ENCODE peak calls at places on chromosomes 3 and 15, in nine cellular contexts. T, N, A, J, S, P, G, Y and E are unnamed samples.

GRCh38 chr15:39874890-39875549 is 45.0 kb downstream of the GPR176 start:
- DNase-seq in G (peak), Y (peak), P (no peak), J (peak), S (peak), N (no peak), T (peak), A (no peak), E (no peak)

GRCh38 chr3:17355591-17355990 is 386.8 kb downstream of the TBC1D5 start:
- DNase-seq in T (peak), J (no peak), N (no peak), A (no peak), Y (no peak), P (no peak), G (peak), S (no peak), E (no peak)

GRCh38 chr3:33046521-33046920 is 50.4 kb downstream of the GLB1 start:
- DNase-seq in Y (no peak), A (no peak), T (no peak), G (no peak), J (no peak), S (no peak), N (no peak), P (no peak), E (no peak)

GRCh38 chr3:56365905-56366640 is 102.2 kb downstream of the ERC2 start:
- DNase-seq in J (no peak), P (no peak), T (no peak), A (no peak), S (no peak), N (no peak), G (no peak), Y (no peak), E (no peak)

GRCh38 chr3:184582583-184582982 is 21.0 kb downstream of the EPHB3 start:
- DNase-seq in P (no peak), Y (no peak), J (no peak), G (no peak), S (no peak), N (no peak), A (peak), T (no peak), E (no peak)

GRCh38 chr3:113839551-113839950 is 963 bp downstream of the GRAMD1C start:
- DNase-seq in T (no peak), P (no peak), N (no peak), Y (no peak), S (no peak), G (no peak), A (no peak), J (no peak), E (no peak)

GRCh38 chr3:44021646-44022594 is 219.8 kb upstream of the TOPAZ1 start:
- DNase-seq in N (no peak), G (no peak), S (no peak), T (no peak), J (peak), A (no peak), Y (peak), P (no peak), E (no peak)

GRCh38 chr3:111610189-111610588 is 15.0 kb upstream of the ZBED2 start:
- DNase-seq in N (no peak), J (no peak), G (peak), S (no peak), P (no peak), Y (no peak), A (no peak), T (peak), E (no peak)

GRCh38 chr15:73233623-73234022 is 135.1 kb downstream of the HCN4 start:
- DNase-seq in A (no peak), S (no peak), T (no peak), Y (no peak), P (no peak), N (no peak), G (peak), J (no peak), E (no peak)

GRCh38 chr3:39148116-39149058 is 5.0 kb downstream of the CSRNP1 start:
- DNase-seq in A (no peak), P (no peak), N (no peak), S (peak), T (no peak), G (peak), J (peak), Y (no peak), E (no peak)

GRCh38 chr3:89173546-89173945 is 66.1 kb downstream of the EPHA3 start:
- DNase-seq in G (no peak), N (no peak), S (no peak), Y (no peak), P (no peak), T (no peak), J (no peak), A (no peak), E (no peak)

GRCh38 chr15:51492528-51492927 is 130.0 kb downstream of the DMXL2 start:
- DNase-seq in A (no peak), Y (no peak), S (peak), P (no peak), N (no peak), J (no peak), T (no peak), G (no peak), E (no peak)

GRCh38 chr3:10702961-10703740 is 112.9 kb upstream of the SLC6A11 start:
- DNase-seq in J (peak), S (no peak), P (no peak), Y (peak), A (no peak), N (no peak), T (no peak), G (peak), E (no peak)

GRCh38 chr15:80456517-80457497 is 52.6 kb downstream of the ARNT2 start:
- DNase-seq in N (no peak), J (no peak), A (no peak), G (no peak), P (no peak), S (peak), Y (no peak), T (no peak), E (no peak)

GRCh38 chr3:156131241-156131640 is 10.9 kb downstream of the KCNAB1 start:
- DNase-seq in A (no peak), N (no peak), P (no peak), J (no peak), G (no peak), T (no peak), S (no peak), Y (no peak), E (no peak)

GRCh38 chr15:60128710-60129109 is 124.6 kb downstream of the FOXB1 start:
- DNase-seq in G (no peak), P (no peak), A (no peak), N (no peak), T (no peak), Y (no peak), S (no peak), J (no peak), E (no peak)

GRCh38 chr15:67413770-67414429 is 107.0 kb upstream of the C15orf61 start:
- DNase-seq in S (peak), T (peak), A (no peak), P (no peak), G (peak), J (no peak), Y (no peak), N (no peak), E (no peak)

GRCh38 chr3:109050591-109051167 is 67.3 kb downstream of the MORC1 start:
- DNase-seq in Y (peak), A (no peak), G (peak), S (peak), J (no peak), P (no peak), N (no peak), T (peak), E (no peak)

GRCh38 chr15:85795669-85796305 is 1.1 kb upstream of the KLHL25 start:
- DNase-seq in A (no peak), P (no peak), T (no peak), G (no peak), N (no peak), S (no peak), Y (no peak), J (no peak), E (no peak)

GRCh38 chr3:122773856-122774535 is 19.6 kb downstream of the HSPBAP1 start:
- DNase-seq in J (no peak), P (no peak), N (no peak), T (no peak), A (no peak), Y (no peak), S (no peak), G (no peak), E (no peak)

GRCh38 chr3:57890874-57891273 is 117.3 kb upstream of the FLNB start:
- DNase-seq in P (no peak), G (no peak), T (no peak), J (no peak), S (no peak), N (no peak), A (no peak), Y (no peak), E (no peak)

GRCh38 chr15:77617507-77618285 is 15.0 kb downstream of the LINGO1 start:
- DNase-seq in P (no peak), Y (no peak), J (peak), G (peak), A (no peak), N (no peak), T (peak), S (peak), E (no peak)

GRCh38 chr3:43995929-43996378 is 245.7 kb upstream of the TOPAZ1 start:
- DNase-seq in S (no peak), A (no peak), J (no peak), G (no peak), Y (no peak), T (no peak), P (peak), N (no peak), E (no peak)

GRCh38 chr15:31361764-31362120 is 35.1 kb downstream of the KLF13 start:
- DNase-seq in T (peak), Y (no peak), A (no peak), N (no peak), S (no peak), P (no peak), J (no peak), G (no peak), E (no peak)

GRCh38 chr3:8548502-8549300 is 47.1 kb downstream of the LMCD1 start:
- DNase-seq in Y (no peak), S (no peak), J (no peak), P (no peak), N (no peak), G (no peak), A (no peak), T (no peak), E (no peak)

GRCh38 chr3:194941956-194942483 is 256.3 kb downstream of the FAM43A start:
- DNase-seq in T (no peak), G (no peak), N (no peak), A (no peak), P (no peak), Y (no peak), S (no peak), J (no peak), E (no peak)

GRCh38 chr3:144963810-144964209 is 992.2 kb downstream of the DIPK2A start:
- DNase-seq in S (no peak), A (no peak), N (no peak), T (no peak), J (no peak), G (no peak), P (no peak), Y (no peak), E (no peak)

GRCh38 chr3:105837143-105837740 is 31.6 kb downstream of the CBLB start:
- DNase-seq in Y (no peak), A (no peak), G (no peak), J (no peak), S (no peak), P (no peak), N (no peak), T (no peak), E (no peak)

GRCh38 chr3:122410639-122411038 is 5.2 kb downstream of the WDR5B start:
- DNase-seq in G (peak), J (no peak), A (no peak), S (no peak), Y (no peak), P (no peak), N (no peak), T (no peak), E (no peak)

GRCh38 chr3:31384117-31384516 is 148.6 kb upstream of the STT3B start:
- DNase-seq in S (no peak), Y (no peak), P (no peak), J (no peak), N (no peak), T (no peak), G (no peak), A (no peak), E (no peak)

GRCh38 chr3:141456328-141456689 is 30.5 kb upstream of the RASA2 start:
- DNase-seq in A (no peak), S (no peak), J (no peak), T (no peak), N (no peak), P (no peak), Y (no peak), G (peak), E (no peak)

GRCh38 chr3:141455603-141456327 is 31.1 kb upstream of the RASA2 start:
- DNase-seq in A (no peak), J (no peak), P (no peak), N (no peak), S (no peak), T (no peak), G (no peak), Y (no peak), E (no peak)

GRCh38 chr3:141460097-141460704 is 26.6 kb upstream of the RASA2 start:
- DNase-seq in A (peak), Y (peak), G (peak), P (peak), J (peak), T (peak), S (peak), N (peak), E (peak)

GRCh38 chr3:141457624-141458236 is 29.1 kb upstream of the RASA2 start:
- DNase-seq in G (peak), Y (no peak), T (no peak), A (no peak), S (peak), P (no peak), J (no peak), N (no peak), E (no peak)

DNA sequence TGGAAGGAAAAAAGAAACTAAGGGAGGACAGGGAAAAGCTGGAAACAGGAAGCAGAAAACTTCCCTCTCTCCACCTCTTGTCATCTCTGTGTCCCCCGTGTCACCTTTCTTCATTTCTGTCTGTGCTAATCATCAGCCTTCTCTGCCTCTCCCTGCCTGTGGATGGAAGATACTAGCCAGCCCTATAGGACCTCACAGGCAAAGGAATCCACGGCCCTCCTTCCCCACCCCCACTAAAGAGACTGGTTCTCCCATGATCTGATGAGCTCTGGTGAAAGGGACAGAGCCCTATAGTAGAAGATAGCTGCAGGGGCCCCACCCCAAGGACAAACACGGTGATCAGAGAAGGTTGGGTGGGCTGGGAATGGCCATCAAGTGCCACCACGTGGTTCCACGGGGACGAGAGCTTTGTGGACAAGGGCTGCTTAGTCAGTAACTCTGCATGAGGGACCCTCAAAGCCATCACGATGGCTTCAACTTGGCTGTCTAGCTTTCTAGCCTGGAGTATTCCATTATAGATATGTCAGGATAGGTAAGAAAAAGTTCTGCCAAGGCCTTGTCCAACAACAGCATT is 27.8 kb upstream of the RASA2 start:
- DNase-seq in T (no peak), P (no peak), N (no peak), J (no peak), G (no peak), S (no peak), A (no peak), Y (no peak), E (no peak)
- TF ChIP-seq CTCF in T (no peak), P (no peak), N (no peak), J (no peak), G (no peak), S (no peak), A (no peak), Y (no peak), E (no peak)

DNA sequence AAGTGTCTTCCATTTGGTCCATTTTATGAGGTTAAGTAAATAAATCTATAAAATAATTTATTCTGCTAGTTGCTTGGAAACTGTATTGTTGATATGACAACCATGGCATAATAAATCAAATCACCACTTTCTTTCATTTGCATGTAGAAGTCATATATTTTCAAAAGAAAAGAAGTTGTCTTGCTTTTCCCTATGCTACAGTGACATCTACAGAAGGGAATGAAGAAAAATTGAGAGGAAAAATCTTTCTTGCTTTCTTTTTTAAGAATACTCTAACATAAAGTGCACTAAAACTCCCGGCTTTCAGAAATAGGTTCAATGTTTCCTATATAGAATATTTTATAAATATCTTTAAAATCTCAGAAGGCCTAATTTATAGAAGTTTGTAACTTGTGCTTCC is 228.4 kb downstream of the ZBBX start:
- DNase-seq in Y (no peak), P (no peak), N (no peak), G (no peak), S (no peak), J (no peak), A (no peak), T (no peak), E (no peak)
- TF ChIP-seq CTCF in Y (no peak), P (no peak), N (no peak), G (no peak), S (peak), J (no peak), A (peak), T (peak), E (no peak)

GRCh38 chr3:14558029-14558428 is 17.9 kb upstream of the GRIP2 start:
- DNase-seq in Y (no peak), J (no peak), A (no peak), G (no peak), T (no peak), S (no peak), N (no peak), P (no peak), E (no peak)
- TF ChIP-seq CTCF in Y (no peak), J (no peak), A (no peak), G (no peak), T (no peak), S (no peak), N (no peak), P (no peak), E (no peak)

GRCh38 chr3:47408839-47409229 is 28.0 kb downstream of the PTPN23 start:
- DNase-seq in G (no peak), S (no peak), P (no peak), Y (no peak), J (no peak), T (no peak), A (no peak), N (no peak), E (no peak)

GRCh38 chr3:47407896-47408838 is 27.3 kb downstream of the PTPN23 start:
- DNase-seq in T (no peak), S (no peak), A (no peak), J (no peak), Y (no peak), P (no peak), N (no peak), G (peak), E (no peak)

GRCh38 chr3:47405820-47406761 is 25.3 kb downstream of the PTPN23 start:
- DNase-seq in T (peak), N (no peak), S (no peak), Y (no peak), A (no peak), J (no peak), P (no peak), G (peak), E (no peak)

GRCh38 chr3:47404955-47405790 is 24.4 kb downstream of the PTPN23 start:
- DNase-seq in G (no peak), A (peak), Y (no peak), S (no peak), P (no peak), J (no peak), T (peak), N (no peak), E (no peak)

DNA sequence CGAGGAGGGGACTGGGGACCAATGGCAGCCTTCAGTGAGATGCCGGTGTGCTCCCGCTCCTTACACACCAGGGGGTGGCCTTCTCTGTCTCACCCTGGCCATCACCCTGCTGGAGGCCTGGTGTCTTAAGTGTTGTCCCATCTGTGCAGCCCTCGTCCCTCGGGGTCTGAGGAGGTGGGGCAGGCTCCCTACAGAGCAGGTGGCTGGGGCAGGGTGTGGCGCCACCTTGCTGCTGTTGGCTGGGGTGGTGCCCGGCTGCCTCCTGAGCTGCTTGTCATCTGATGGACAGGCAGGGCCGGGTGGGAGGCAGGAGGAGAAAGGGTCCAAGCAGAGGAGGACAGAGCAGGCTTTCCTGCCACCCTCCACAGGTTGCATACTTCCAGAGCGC is 25.9 kb downstream of the PTPN23 start:
- DNase-seq in S (no peak), A (no peak), J (no peak), N (no peak), T (no peak), Y (no peak), G (no peak), P (no peak), E (no peak)
- TF ChIP-seq CTCF in S (peak), A (no peak), J (no peak), N (no peak), T (no peak), Y (no peak), G (peak), P (no peak), E (no peak)

GRCh38 chr3:134299888-134300206 is 49.2 kb upstream of the RYK start:
- DNase-seq in J (no peak), T (no peak), N (no peak), Y (no peak), P (no peak), S (no peak), G (no peak), A (no peak), E (no peak)
- TF ChIP-seq CTCF in J (no peak), T (no peak), N (no peak), Y (no peak), P (no peak), S (no peak), G (no peak), A (no peak), E (no peak)

DNA sequence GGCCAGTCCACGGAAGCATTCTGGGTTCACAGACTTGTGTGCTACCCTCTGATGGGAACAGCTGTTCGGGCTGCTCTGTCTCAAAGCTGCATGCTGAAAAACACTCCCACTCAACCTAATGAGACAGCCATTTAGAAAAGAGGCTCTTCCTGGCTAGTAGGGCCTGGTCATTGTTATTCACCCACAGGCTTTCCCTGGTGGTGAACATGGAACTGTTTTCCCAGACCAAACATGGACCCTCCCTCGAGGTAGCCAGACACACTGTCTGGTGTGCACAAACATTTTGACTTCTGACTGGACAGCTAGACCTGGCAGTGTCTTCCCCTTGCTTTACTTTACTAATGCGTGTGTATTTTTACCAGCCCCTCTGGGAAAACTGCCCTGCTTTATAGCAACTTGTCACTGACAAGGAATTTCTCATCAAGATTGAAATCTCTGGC is 39.0 kb downstream of the MECOM start:
- DNase-seq in Y (no peak), G (no peak), P (no peak), T (no peak), A (no peak), N (no peak), S (no peak), J (no peak), E (no peak)
- TF ChIP-seq CTCF in Y (no peak), G (no peak), P (no peak), T (no peak), A (peak), N (no peak), S (no peak), J (no peak), E (no peak)